ENCODE peak calls at places on chromosomes 16 and 17, in six cellular contexts. V is tibial nerve, T is ovary, X is transverse colon, Q is stomach, M is K562. Y is an unnamed sample.

GRCh38 chr17:31907342-31907975 is 6.0 kb upstream of the UTP6 start:
- DNase-seq in Q (peak; percentile 44), X (peak; percentile 40), T (peak; percentile 65), V (no peak), M (no peak), Y (no peak)

GRCh38 chr17:48593126-48593829 is at the start of gene HOXB5:
- DNase-seq in T (no peak), M (no peak), V (no peak), X (no peak), Q (no peak), Y (no peak)

GRCh38 chr16:56847173-56847948 is 17.6 kb upstream of the SLC12A3 start:
- DNase-seq in Q (no peak), X (no peak), M (no peak), V (no peak), T (peak; percentile 66), Y (no peak)

GRCh38 chr16:23337836-23338550 is 35.9 kb downstream of the SCNN1B start:
- DNase-seq in X (no peak), Q (no peak), V (no peak), T (no peak), M (no peak), Y (no peak)

GRCh38 chr16:88306860-88307545 is 75.8 kb upstream of the ZNF469 start:
- DNase-seq in X (no peak), T (no peak), V (no peak), M (no peak), Q (no peak), Y (no peak)

GRCh38 chr16:27766166-27766925 is 216.4 kb downstream of the KATNIP start:
- DNase-seq in M (no peak), T (no peak), X (no peak), V (no peak), Q (no peak), Y (no peak)

GRCh38 chr16:31107465-31107867 is 720 bp upstream of the BCKDK start:
- DNase-seq in Q (no peak), M (no peak), T (no peak), X (no peak), V (no peak), Y (no peak)

GRCh38 chr17:29368926-29369325 is 21.2 kb upstream of the TAOK1 start:
- DNase-seq in M (no peak), V (no peak), X (no peak), T (no peak), Q (no peak), Y (no peak)

GRCh38 chr17:332558-333322 is 19.9 kb downstream of the RPH3AL start:
- DNase-seq in Q (no peak), X (no peak), T (peak; percentile 62), M (no peak), V (no peak), Y (no peak)

GRCh38 chr16:5504028-5504758 is 406.6 kb upstream of the EEF2KMT start:
- DNase-seq in T (no peak), V (no peak), X (no peak), M (no peak), Q (peak; percentile 58), Y (no peak)

GRCh38 chr17:676060-676745 is 38.4 kb downstream of the VPS53 start:
- DNase-seq in M (no peak), Q (no peak), T (no peak), X (no peak), V (no peak), Y (no peak)

GRCh38 chr16:22081050-22081449 is 11.3 kb upstream of the VWA3A start:
- DNase-seq in X (no peak), M (no peak), V (no peak), Q (no peak), T (no peak), Y (no peak)

GRCh38 chr17:45132569-45133463 is 501 bp upstream of the PLCD3 start:
- DNase-seq in M (peak; percentile 50), Q (peak; percentile 89), X (peak; percentile 89), T (peak; percentile 87), V (peak; percentile 74), Y (peak; percentile 97)

GRCh38 chr17:35291802-35292201 is 48.9 kb downstream of the SLFN5 start:
- DNase-seq in V (no peak), Q (no peak), T (no peak), X (no peak), M (no peak), Y (no peak)

GRCh38 chr16:27226476-27226875 is 23.1 kb downstream of the KDM8 start:
- DNase-seq in T (no peak), X (no peak), V (no peak), M (no peak), Q (no peak), Y (no peak)

GRCh38 chr17:40151414-40151955 is 11.1 kb downstream of the CASC3 start:
- DNase-seq in Q (no peak), T (no peak), V (no peak), X (no peak), M (no peak), Y (no peak)

GRCh38 chr17:49873466-49873865 is 25.6 kb upstream of the TAC4 start:
- DNase-seq in T (no peak), Q (no peak), M (no peak), X (no peak), V (no peak), Y (no peak)

GRCh38 chr16:77273815-77274214 is 74.6 kb downstream of the SYCE1L start:
- DNase-seq in V (no peak), X (no peak), M (no peak), T (no peak), Q (no peak), Y (no peak)

GRCh38 chr17:33892677-33893076 is 362.4 kb upstream of the CCL2 start:
- DNase-seq in V (no peak), Q (no peak), M (no peak), T (no peak), X (no peak), Y (no peak)

GRCh38 chr16:84177740-84178070 is 9.2 kb downstream of the TAF1C start:
- DNase-seq in V (no peak), Q (no peak), T (no peak), X (no peak), M (no peak), Y (no peak)

GRCh38 chr16:65621640-65622039 is 499.8 kb upstream of the CDH11 start:
- DNase-seq in V (no peak), M (no peak), X (no peak), T (no peak), Q (no peak), Y (no peak)

GRCh38 chr17:31916496-31917064 is 15.1 kb upstream of the UTP6 start:
- DNase-seq in V (no peak), Q (no peak), M (no peak), T (no peak), X (no peak), Y (no peak)

GRCh38 chr17:67474081-67474661 is 97.1 kb downstream of the PITPNC1 start:
- DNase-seq in V (no peak), Q (no peak), T (peak; percentile 54), M (no peak), X (no peak), Y (no peak)

GRCh38 chr17:2054740-2055493 is at the start of gene HIC1:
- DNase-seq in T (peak; percentile 90), X (peak; percentile 77), M (peak; percentile 51), Q (peak; percentile 79), V (peak; percentile 71), Y (peak; percentile 94)

GRCh38 chr17:49556183-49556943 is 19.3 kb upstream of the NXPH3 start:
- DNase-seq in X (peak; percentile 79), V (peak; percentile 68), Q (peak; percentile 83), M (peak; percentile 91), T (peak; percentile 91), Y (no peak)

GRCh38 chr16:79013930-79014329 is 586.6 kb downstream of the MAF start:
- DNase-seq in Q (no peak), X (no peak), T (no peak), V (no peak), M (no peak), Y (no peak)

GRCh38 chr16:89138513-89138795 is 33.1 kb upstream of the CDH15 start:
- DNase-seq in Q (no peak), M (no peak), V (no peak), T (no peak), X (no peak), Y (no peak)

GRCh38 chr17:66652840-66653507 is 181.9 kb upstream of the CACNG5 start:
- DNase-seq in X (no peak), Q (no peak), V (no peak), M (no peak), T (no peak), Y (no peak)

GRCh38 chr17:72408122-72408382 is 287.2 kb downstream of the SOX9 start:
- DNase-seq in M (no peak), Q (no peak), X (no peak), T (no peak), V (no peak), Y (no peak)

GRCh38 chr17:66930933-66931332 is 33.6 kb upstream of the CACNG4 start:
- DNase-seq in Q (no peak), T (no peak), V (no peak), X (no peak), M (peak; percentile 24), Y (no peak)

GRCh38 chr17:81608605-81609004 is 28.3 kb downstream of the NPLOC4 start:
- DNase-seq in V (no peak), M (no peak), X (no peak), T (no peak), Q (no peak), Y (no peak)
- H3K36me3 ChIP-seq in V (peaks cover 84% of the 10 kb centered on the region), M (peaks cover 88% of the 10 kb centered on the region), X (no peaks in the 10 kb centered on the region), T (no peaks in the 10 kb centered on the region), Q (peaks cover 97% of the 10 kb centered on the region), Y (peaks cover 64% of the 10 kb centered on the region)

GRCh38 chr16:1158456-1159324 is 5.8 kb downstream of the CACNA1H start:
- DNase-seq in Q (no peak), M (peak; percentile 45), X (peak; percentile 60), V (no peak), T (peak; percentile 95), Y (no peak)
- TF ChIP-seq EP300 in Q (peak; percentile 70), M (no peak), X (peak; percentile 73), V (peak; percentile 23), T (no peak), Y (peak; percentile 78)

GRCh38 chr16:24944206-24944605 is 71.0 kb downstream of the ARHGAP17 start:
- DNase-seq in Q (no peak), T (no peak), X (no peak), M (no peak), V (no peak), Y (no peak)

GRCh38 chr16:24943471-24943870 is 71.7 kb downstream of the ARHGAP17 start:
- DNase-seq in T (no peak), V (no peak), X (no peak), Q (no peak), M (no peak), Y (no peak)

GRCh38 chr16:24950275-24950674 is 64.9 kb downstream of the ARHGAP17 start:
- DNase-seq in V (no peak), M (no peak), X (peak; percentile 19), T (no peak), Q (no peak), Y (no peak)

DNA sequence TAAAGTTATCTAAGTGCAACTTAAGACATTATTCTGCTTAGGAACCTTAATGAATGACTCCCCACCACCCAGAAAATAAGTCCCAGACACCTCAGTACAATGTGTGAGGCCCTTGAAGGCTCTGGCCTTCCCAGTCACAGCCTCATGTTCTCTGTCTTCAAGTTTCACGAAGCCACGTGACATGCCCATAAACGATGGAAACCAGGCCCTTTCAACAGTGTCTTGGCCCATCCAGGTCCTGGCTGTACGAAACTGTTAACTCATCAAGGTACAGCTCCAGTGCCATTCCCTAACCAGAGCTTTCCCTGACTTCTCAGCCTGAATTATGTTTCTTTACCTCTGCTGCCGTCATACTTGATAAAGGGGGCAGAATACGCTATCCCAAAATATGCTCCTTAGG is 69.0 kb downstream of the ARHGAP17 start:
- DNase-seq in Q (no peak), T (no peak), V (no peak), M (no peak), X (no peak), Y (no peak)
- H3K36me3 ChIP-seq in Q (peaks cover 100% of the 10 kb centered on the region), T (no peaks in the 10 kb centered on the region), V (peaks cover 100% of the 10 kb centered on the region), M (peaks cover 44% of the 10 kb centered on the region), X (no peaks in the 10 kb centered on the region), Y (peaks cover 94% of the 10 kb centered on the region)

GRCh38 chr16:58249780-58250478 is 44.9 kb downstream of the PRSS54 start:
- DNase-seq in V (peak; percentile 48), M (peak; percentile 94), X (peak; percentile 86), T (peak; percentile 84), Q (peak; percentile 89), Y (peak; percentile 92)
- TF ChIP-seq EP300 in V (peak; percentile 28), M (no peak), X (no peak), T (no peak), Q (no peak), Y (no peak)